ENCODE peak calls at places on chromosomes 7 and 10, in ten cellular contexts. O is epithelial cell of esophagus, L is left lung, S is lower leg skin, A is WERI-Rb-1, J is MCF 10A, U is thyroid gland, K is GM13976, Q is AG10803, R is choroid plexus epithelial cell. M is an unnamed sample.

GRCh38 chr7:31019509-31019908 is 32.6 kb upstream of the ADCYAP1R1 start:
- DNase-seq in K (no peak), S (no peak), U (no peak), L (no peak), R (no peak), Q (no peak), A (no peak), J (no peak), O (no peak), M (no peak)

GRCh38 chr10:87862644-87863101 is 660 bp downstream of the KLLN start:
- DNase-seq in K (no peak), Q (no peak), J (no peak), R (no peak), U (no peak), O (peak), A (peak), L (no peak), S (no peak), M (no peak)

GRCh38 chr10:132437511-132437910 is 40.5 kb downstream of the PWWP2B start:
- DNase-seq in Q (no peak), O (no peak), L (peak), U (no peak), A (no peak), R (no peak), J (no peak), S (no peak), K (no peak), M (no peak)

GRCh38 chr7:77439572-77439971 is 23.4 kb upstream of the GSAP start:
- DNase-seq in L (no peak), Q (peak), R (peak), J (peak), A (peak), U (peak), K (no peak), S (no peak), O (peak), M (no peak)

GRCh38 chr10:132974249-132974796 is 32.0 kb upstream of the CFAP46 start:
- DNase-seq in L (peak), K (no peak), J (no peak), R (no peak), O (no peak), A (no peak), U (no peak), Q (no peak), S (no peak), M (no peak)

GRCh38 chr10:63573068-63573697 is 52.0 kb downstream of the REEP3 start:
- DNase-seq in R (peak), S (no peak), O (no peak), U (no peak), Q (peak), L (no peak), J (peak), K (peak), A (no peak), M (no peak)

GRCh38 chr10:113228570-113228969 is 278.5 kb downstream of the TCF7L2 start:
- DNase-seq in S (no peak), R (peak), U (no peak), A (no peak), Q (peak), K (no peak), L (no peak), J (peak), O (no peak), M (no peak)

GRCh38 chr10:22316286-22317120 is at the start of gene COMMD3:
- DNase-seq in U (peak), O (peak), A (peak), R (peak), J (peak), L (peak), Q (peak), K (peak), S (peak), M (peak)

GRCh38 chr7:157224627-157225026 is 85.9 kb downstream of the UBE3C start:
- DNase-seq in O (peak), K (no peak), R (peak), L (no peak), J (no peak), U (no peak), S (no peak), A (no peak), Q (peak), M (no peak)

GRCh38 chr10:5551531-5552375 is 27.0 kb downstream of the CALML3 start:
- DNase-seq in Q (no peak), K (no peak), J (peak), U (no peak), O (peak), L (peak), R (peak), A (no peak), S (peak), M (no peak)

GRCh38 chr10:115947104-115947503 is 325.9 kb downstream of the GFRA1 start:
- DNase-seq in J (no peak), Q (peak), R (peak), K (no peak), L (no peak), S (no peak), O (no peak), U (no peak), A (no peak), M (no peak)

GRCh38 chr7:35331730-35332678 is 78.1 kb upstream of the TBX20 start:
- DNase-seq in L (peak), R (no peak), K (no peak), Q (no peak), U (no peak), A (no peak), J (no peak), S (no peak), O (no peak), M (no peak)

GRCh38 chr7:107715531-107715930 is 28.4 kb upstream of the CBLL1 start:
- DNase-seq in O (peak), L (no peak), J (peak), U (no peak), A (no peak), S (no peak), K (no peak), Q (no peak), R (no peak), M (no peak)

GRCh38 chr7:2164156-2164555 is 68.6 kb downstream of the MAD1L1 start:
- DNase-seq in R (no peak), K (no peak), J (no peak), S (no peak), L (peak), O (no peak), Q (no peak), U (no peak), A (no peak), M (no peak)

GRCh38 chr10:13956826-13957225 is 370.1 kb downstream of the PRPF18 start:
- DNase-seq in U (peak), R (peak), S (peak), O (no peak), K (no peak), Q (peak), L (no peak), J (no peak), A (no peak), M (no peak)

GRCh38 chr7:31761646-31762045 is 74.6 kb downstream of the PPP1R17 start:
- DNase-seq in Q (peak), L (no peak), J (no peak), A (no peak), R (no peak), O (no peak), U (peak), K (no peak), S (no peak), M (no peak)

DNA sequence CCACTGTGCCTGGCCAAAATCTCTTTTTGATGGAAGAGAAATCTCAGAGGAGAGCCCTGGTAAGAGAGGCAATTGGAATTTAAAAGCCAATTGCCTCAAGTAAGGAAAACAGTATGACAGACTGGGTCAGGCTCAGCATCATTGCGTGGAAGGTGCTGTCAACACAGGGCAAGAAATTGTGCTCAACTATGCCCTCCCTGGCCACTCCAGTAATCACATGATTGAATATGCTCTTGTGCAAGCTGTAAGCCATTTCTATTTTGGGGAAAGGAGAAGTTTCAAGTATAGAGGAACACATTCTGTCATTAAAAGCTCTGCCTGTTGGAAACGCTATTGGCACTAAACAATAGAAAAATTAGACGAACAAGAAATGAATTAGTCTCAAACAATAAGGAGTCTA is 1127.7 kb downstream of the REEP3 start:
- DNase-seq in J (peak), K (no peak), Q (no peak), S (no peak), R (no peak), A (peak), O (peak), L (no peak), U (no peak), M (no peak)
- TF ChIP-seq CTCF in J (no peak), K (no peak), Q (no peak), S (no peak), R (no peak), A (peak), O (no peak), L (no peak), U (no peak), M (no peak)

GRCh38 chr7:133207687-133208086 is 45.2 kb upstream of the EXOC4 start:
- DNase-seq in O (no peak), L (no peak), Q (peak), S (no peak), J (peak), U (no peak), R (peak), K (peak), A (no peak), M (no peak)
- TF ChIP-seq CTCF in O (no peak), L (no peak), Q (peak), S (no peak), J (peak), U (no peak), R (peak), K (no peak), A (peak), M (no peak)

DNA sequence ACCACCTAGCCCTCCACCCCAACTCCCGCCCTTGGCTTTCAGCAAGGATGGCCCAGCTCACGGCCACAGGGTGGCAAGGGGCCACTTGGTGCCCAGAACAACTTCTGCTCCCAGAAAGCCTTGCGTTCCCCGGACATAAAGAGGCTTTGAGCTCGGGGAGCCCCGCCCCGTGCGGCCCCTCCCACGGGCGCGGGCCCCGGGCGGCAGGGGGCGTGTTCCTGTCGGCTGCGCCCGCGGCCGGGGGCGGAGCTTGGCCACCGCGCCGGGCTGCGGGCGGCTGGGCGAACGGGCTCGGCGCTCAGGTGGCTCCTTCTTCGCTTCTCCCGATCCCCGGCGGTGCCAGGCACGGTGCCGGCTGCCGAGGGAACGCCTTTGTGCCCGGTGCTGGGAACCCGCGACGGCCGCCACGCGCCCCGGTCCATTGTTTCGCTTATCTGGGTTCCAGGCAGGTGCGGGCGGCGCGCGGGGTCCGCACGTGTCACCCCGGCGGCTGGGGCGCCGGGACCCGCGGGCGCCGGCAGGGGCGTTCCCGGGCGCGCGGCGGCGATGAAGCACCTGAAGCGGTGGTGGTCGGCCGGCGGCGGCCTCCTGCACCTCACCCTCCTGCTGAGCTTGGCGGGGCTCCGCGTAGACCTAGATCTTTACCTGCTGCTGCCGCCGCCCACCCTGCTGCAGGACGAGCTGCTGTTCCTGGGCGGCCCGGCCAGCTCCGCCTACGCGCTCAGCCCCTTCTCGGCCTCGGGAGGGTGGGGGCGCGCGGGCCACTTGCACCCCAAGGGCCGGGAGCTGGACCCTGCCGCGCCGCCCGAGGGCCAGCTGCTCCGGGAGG is at the start of gene NFE2L3:
- DNase-seq in L (peak), S (peak), J (peak), U (peak), Q (peak), O (peak), R (peak), K (peak), A (peak), M (peak)
- TF ChIP-seq CTCF in L (peak), S (no peak), J (no peak), U (no peak), Q (no peak), O (no peak), R (no peak), K (peak), A (no peak), M (no peak)

GRCh38 chr7:46525876-46526275 is 604.8 kb upstream of the IGFBP3 start:
- DNase-seq in S (no peak), K (no peak), O (peak), U (peak), L (no peak), J (peak), R (peak), Q (no peak), A (no peak), M (no peak)

GRCh38 chr7:46524350-46524749 is 603.3 kb upstream of the IGFBP3 start:
- DNase-seq in R (no peak), Q (peak), K (no peak), S (no peak), L (no peak), J (no peak), A (no peak), U (no peak), O (no peak), M (no peak)

GRCh38 chr7:46518713-46519112 is 597.6 kb upstream of the IGFBP3 start:
- DNase-seq in S (no peak), O (no peak), R (no peak), Q (no peak), A (no peak), J (no peak), K (no peak), L (no peak), U (no peak), M (no peak)

GRCh38 chr7:46527360-46527759 is 606.3 kb upstream of the IGFBP3 start:
- DNase-seq in Q (no peak), L (no peak), U (no peak), J (no peak), O (no peak), R (no peak), S (no peak), K (no peak), A (no peak), M (no peak)

DNA sequence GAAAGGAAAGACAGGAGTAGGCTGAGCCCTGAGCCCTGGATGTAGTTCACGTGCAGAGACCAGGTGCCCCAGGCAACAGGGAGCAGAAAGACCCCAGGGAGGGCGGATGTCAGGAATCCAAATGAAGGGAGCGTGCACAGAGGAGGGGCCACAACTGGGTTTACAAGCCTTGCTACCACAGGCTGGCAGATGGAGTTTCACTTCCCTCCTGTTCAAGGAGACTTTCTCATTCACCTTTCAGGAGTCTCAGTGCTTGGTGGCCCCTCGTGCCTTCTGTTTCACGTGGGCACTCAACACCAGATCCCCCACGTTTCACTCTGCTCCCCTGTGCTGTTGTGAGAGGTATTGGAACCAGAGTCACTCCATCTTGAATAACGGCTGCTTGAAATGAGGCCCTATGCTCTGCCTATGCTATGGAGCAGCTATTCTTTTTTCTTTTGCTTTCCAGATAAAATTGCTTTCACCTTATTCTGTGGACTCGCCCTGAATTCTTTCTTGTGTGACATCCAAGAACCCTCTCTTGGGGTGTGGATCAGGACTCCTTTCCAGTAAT is 601.4 kb upstream of the IGFBP3 start:
- DNase-seq in R (no peak), S (no peak), A (no peak), J (no peak), K (no peak), L (no peak), O (no peak), Q (no peak), U (no peak), M (no peak)
- TF ChIP-seq CTCF in R (no peak), S (no peak), A (no peak), J (no peak), K (no peak), L (no peak), O (no peak), Q (no peak), U (no peak), M (no peak)

GRCh38 chr7:127501817-127502216 is 83.6 kb downstream of the GCC1 start:
- DNase-seq in Q (no peak), R (no peak), K (no peak), J (no peak), U (no peak), A (no peak), S (no peak), O (no peak), L (no peak), M (no peak)

DNA sequence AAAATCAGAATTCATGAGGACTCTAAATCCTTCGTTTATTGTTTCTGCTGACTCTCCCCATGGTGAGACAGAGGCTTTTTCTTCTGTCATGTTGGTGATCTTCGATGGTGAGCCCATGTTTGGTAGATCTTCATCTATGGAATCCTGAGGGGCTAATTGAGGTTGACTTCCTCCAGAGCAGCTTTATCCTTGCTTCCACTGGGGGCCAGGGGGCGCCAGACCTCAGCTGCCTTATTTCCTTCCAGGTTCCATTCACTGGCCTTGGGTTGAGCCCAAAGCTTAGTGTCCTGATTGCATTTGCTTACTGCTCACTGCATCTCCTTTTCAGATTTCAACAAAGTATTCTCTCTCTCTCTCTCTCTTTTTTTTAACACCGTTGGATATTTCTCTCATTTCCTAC is 80.7 kb downstream of the GCC1 start:
- DNase-seq in S (peak), L (peak), O (peak), A (peak), Q (peak), J (peak), K (peak), U (peak), R (peak), M (no peak)
- TF ChIP-seq CTCF in S (no peak), L (peak), O (peak), A (peak), Q (peak), J (no peak), K (peak), U (peak), R (peak), M (no peak)

M was measured in activated B cell treated with CpG ODN at 0.5 μM for 24 hours.